ENCODE peak calls at places on chromosomes 1 and 21, in nine cellular contexts. Z is EH; R is fibroblast of lung; Y is neuronal stem cell; L is SW480; G is SJSA1; P is activated CD8-positive, alpha-beta memory T cell treated with anti-CD3 and anti-CD28 coated beads, Interleukin-2, amount 50 U/mL, for 48 hours; N is stimulated activated CD4-positive, alpha-beta T cell treated with anti-CD3 and anti-CD28 coated beads, Interleukin-1b, Interleukin-23, amount 100 ng/mL, for 24 hours; F is GM04504. D is an unnamed sample.

GRCh38 chr1:36397378-36398230 is at the start of gene LSM10:
- DNase-seq in Z (peak; percentile 95), R (peak; percentile 93), Y (peak; percentile 93), L (peak; percentile 86), G (peak; percentile 94), P (peak; percentile 95), N (peak; percentile 79), F (peak; percentile 85), D (peak; percentile 96)

GRCh38 chr1:244231572-244232315 is 180.7 kb downstream of the ZBTB18 start:
- DNase-seq in Z (peak; percentile 68), R (no peak), Y (no peak), L (peak; percentile 46), G (no peak), P (no peak), N (no peak), F (no peak), D (no peak)

GRCh38 chr21:36048357-36048756 is 12.0 kb downstream of the SETD4 start:
- DNase-seq in Z (no peak), R (no peak), Y (no peak), L (no peak), G (no peak), P (peak; percentile 52), N (no peak), F (no peak), D (no peak)

GRCh38 chr1:25854554-25854953 is 4.7 kb downstream of the AUNIP start:
- DNase-seq in Z (no peak), R (no peak), Y (no peak), L (no peak), G (no peak), P (no peak), N (no peak), F (no peak), D (no peak)

GRCh38 chr1:112906155-112906698 is 49.8 kb downstream of the SLC16A1 start:
- DNase-seq in Z (peak; percentile 16), R (no peak), Y (no peak), L (no peak), G (no peak), P (no peak), N (no peak), F (no peak), D (no peak)

GRCh38 chr21:28641731-28642130 is 350.9 kb downstream of the LTN1 start:
- DNase-seq in Z (peak; percentile 72), R (no peak), Y (no peak), L (no peak), G (no peak), P (no peak), N (no peak), F (no peak), D (no peak)

GRCh38 chr1:186793582-186793927 is 35.2 kb upstream of the PLA2G4A start:
- DNase-seq in Z (peak; percentile 6), R (no peak), Y (no peak), L (no peak), G (no peak), P (no peak), N (no peak), F (no peak), D (no peak)

GRCh38 chr1:41672641-41673313 is 188.3 kb upstream of the EDN2 start:
- DNase-seq in Z (peak; percentile 58), R (peak; percentile 92), Y (no peak), L (no peak), G (no peak), P (no peak), N (no peak), F (no peak), D (no peak)

D was measured in ecto neural progenitor cell.